ENCODE peak calls at places on chromosomes 5 and 9, in eight cellular contexts. K is stimulated activated CD8-positive, alpha-beta memory T cell treated with anti-CD3 and anti-CD28 coated beads, Interleukin-7, amount 100 ng/mL, for 24 hours; H is EH; Q is T-helper 2 cell; B is A172; G is fibroblast of lung; O is stimulated activated CD4-positive, alpha-beta T cell treated with anti-CD3 and anti-CD28 coated beads, Interleukin-1b, Interleukin-23, amount 100 ng/mL, for 1 hour; V is activated CD8-positive, alpha-beta memory T cell treated with anti-CD3 and anti-CD28 coated beads for 24 hours. M is an unnamed sample.

GRCh38 chr9:82491604-82492003 is 503.0 kb downstream of the SPATA31D1 start:
- DNase-seq in O (no peak), B (no peak), V (no peak), G (peak), Q (no peak), H (peak), K (no peak), M (no peak)

GRCh38 chr5:89901983-89902382 is 507.6 kb downstream of the CETN3 start:
- DNase-seq in V (no peak), K (no peak), G (no peak), H (no peak), B (no peak), Q (no peak), O (no peak), M (no peak)

GRCh38 chr5:38923661-38924451 is 78.0 kb downstream of the OSMR start:
- DNase-seq in O (no peak), V (no peak), H (peak), G (no peak), K (no peak), B (no peak), Q (no peak), M (no peak)

GRCh38 chr9:114321759-114322158 is 1.1 kb upstream of the ORM1 start:
- DNase-seq in B (peak), H (peak), Q (no peak), K (no peak), O (no peak), V (no peak), G (peak), M (no peak)

GRCh38 chr5:121628783-121629182 is 222.9 kb upstream of the FTMT start:
- DNase-seq in V (no peak), O (no peak), B (no peak), Q (no peak), K (no peak), H (peak), G (no peak), M (no peak)

GRCh38 chr5:93151896-93152295 is 429.1 kb downstream of the NR2F1-AS1 start:
- DNase-seq in B (peak), K (no peak), Q (no peak), H (no peak), O (no peak), V (no peak), G (no peak), M (no peak)

GRCh38 chr5:134458676-134459403 is 47.2 kb upstream of the CDKN2AIPNL start:
- DNase-seq in H (no peak), V (no peak), Q (no peak), G (no peak), B (no peak), O (no peak), K (no peak), M (no peak)

GRCh38 chr9:114452219-114453169 is 52.8 kb downstream of the WHRN start:
- DNase-seq in V (no peak), G (no peak), O (no peak), H (no peak), Q (no peak), B (no peak), K (no peak), M (no peak)

GRCh38 chr9:131692612-131692976 is 47.3 kb downstream of the RAPGEF1 start:
- DNase-seq in G (no peak), H (no peak), B (no peak), Q (no peak), O (no peak), V (no peak), K (no peak), M (no peak)

GRCh38 chr5:106121972-106122605 is 1548.6 kb downstream of the EFNA5 start:
- DNase-seq in G (no peak), K (no peak), O (no peak), V (no peak), B (peak), Q (no peak), H (peak), M (no peak)

GRCh38 chr9:20906326-20906725 is 125.1 kb downstream of the HACD4 start:
- DNase-seq in K (no peak), O (no peak), B (no peak), H (no peak), V (no peak), G (no peak), Q (no peak), M (no peak)

GRCh38 chr5:177520271-177520670 is 3.5 kb upstream of the DDX41 start:
- DNase-seq in V (no peak), O (no peak), B (no peak), K (no peak), Q (no peak), G (no peak), H (no peak), M (no peak)

GRCh38 chr9:136196465-136197371 is 8.2 kb downstream of the LHX3 start:
- DNase-seq in H (no peak), V (no peak), B (no peak), Q (no peak), O (no peak), K (no peak), G (no peak), M (no peak)

GRCh38 chr5:41736641-41737040 is 133.6 kb downstream of the OXCT1 start:
- DNase-seq in K (no peak), H (peak), G (peak), B (no peak), V (no peak), O (no peak), Q (no peak), M (no peak)

GRCh38 chr9:38639577-38639940 is 19.2 kb upstream of the ANKRD18A start:
- DNase-seq in Q (no peak), H (no peak), B (no peak), G (no peak), K (no peak), O (no peak), V (no peak), M (no peak)

GRCh38 chr5:91794856-91795548 is 411.9 kb upstream of the ARRDC3 start:
- DNase-seq in B (no peak), H (no peak), K (no peak), G (no peak), O (no peak), Q (no peak), V (no peak), M (no peak)

GRCh38 chr5:176447538-176447981 is 625 bp upstream of the FAF2 start:
- DNase-seq in B (no peak), O (no peak), G (no peak), K (no peak), H (no peak), Q (peak), V (no peak), M (no peak)

GRCh38 chr5:82332889-82333619 is 54.9 kb upstream of the RPS23 start:
- DNase-seq in V (no peak), K (no peak), O (no peak), Q (no peak), G (peak), H (peak), B (peak), M (no peak)

GRCh38 chr5:133926960-133927615 is 41.3 kb downstream of the C5orf15 start:
- DNase-seq in V (no peak), O (no peak), K (no peak), H (peak), Q (no peak), G (no peak), B (no peak), M (no peak)

GRCh38 chr9:95126739-95127138 is 190.8 kb downstream of the FANCC start:
- DNase-seq in G (no peak), K (no peak), B (no peak), V (no peak), O (no peak), Q (no peak), H (no peak), M (no peak)

GRCh38 chr5:56145106-56145505 is 88.0 kb downstream of the ANKRD55 start:
- DNase-seq in G (no peak), K (no peak), V (no peak), Q (no peak), B (no peak), H (peak), O (no peak), M (no peak)

GRCh38 chr5:820245-820644 is 30.5 kb downstream of the ZDHHC11 start:
- DNase-seq in H (no peak), Q (no peak), V (no peak), B (no peak), O (no peak), K (no peak), G (no peak), M (no peak)

GRCh38 chr9:130869250-130869649 is 27.4 kb downstream of the QRFP start:
- DNase-seq in O (no peak), B (no peak), G (peak), K (no peak), Q (no peak), V (no peak), H (peak), M (no peak)

GRCh38 chr9:130276121-130276520 is 10.6 kb downstream of the HMCN2 start:
- DNase-seq in H (peak), G (peak), O (no peak), V (no peak), K (no peak), B (no peak), Q (no peak), M (peak)

GRCh38 chr9:16625831-16626230 is 244.6 kb downstream of the BNC2 start:
- DNase-seq in H (peak), O (no peak), K (no peak), G (peak), V (no peak), B (peak), Q (no peak), M (no peak)

GRCh38 chr5:68290260-68290674 is 74.7 kb downstream of the PIK3R1 start:
- DNase-seq in Q (no peak), K (no peak), B (no peak), G (peak), V (no peak), H (peak), O (no peak), M (peak)

GRCh38 chr5:156584856-156585255 is 257.9 kb downstream of the SGCD start:
- DNase-seq in B (no peak), V (no peak), G (no peak), Q (no peak), K (no peak), O (no peak), H (peak), M (no peak)

GRCh38 chr9:96612105-96612965 is 7.3 kb downstream of the CDC14B start:
- DNase-seq in O (no peak), K (no peak), G (peak), Q (no peak), H (peak), B (peak), V (no peak), M (peak)

GRCh38 chr5:150156033-150156381 is 362 bp upstream of the PDGFRB start:
- DNase-seq in V (no peak), G (no peak), H (no peak), O (no peak), B (no peak), K (no peak), Q (no peak), M (no peak)

M was measured in SW480.